ENCODE peak calls at places on chromosome 11, in nine cellular contexts. One of them, this sample, is unnamed. For H3K4me1, the result is how much of the 10 kb centered on the place peaks cover.

GRCh38 chr11:13446444-13446843 is 16.6 kb downstream of the BTBD10 start:
- DNase-seq in HCT116: no peak
- DNase-seq in lower lobe of right lung: no peak
- DNase-seq in heart left ventricle: no peak
- DNase-seq in neural progenitor cell: no peak
- DNase-seq in transverse colon: no peak
- DNase-seq in fibroblast of lung: no peak
- DNase-seq in pancreas: no peak
- DNase-seq in prostate gland: no peak
- DNase-seq in this sample: no peak

GRCh38 chr11:94576306-94576705 is 9.1 kb downstream of the PIWIL4 start:
- DNase-seq in HCT116: no peak
- DNase-seq in lower lobe of right lung: no peak
- DNase-seq in heart left ventricle: no peak
- DNase-seq in neural progenitor cell: no peak
- DNase-seq in transverse colon: no peak
- DNase-seq in fibroblast of lung: no peak
- DNase-seq in pancreas: no peak
- DNase-seq in prostate gland: no peak
- DNase-seq in this sample: no peak

GRCh38 chr11:72573380-72573949 is 100.8 kb downstream of the PDE2A start:
- DNase-seq in HCT116: peak
- DNase-seq in lower lobe of right lung: no peak
- DNase-seq in heart left ventricle: no peak
- DNase-seq in neural progenitor cell: peak
- DNase-seq in transverse colon: peak
- DNase-seq in fibroblast of lung: peak
- DNase-seq in pancreas: no peak
- DNase-seq in prostate gland: no peak
- DNase-seq in this sample: no peak

GRCh38 chr11:1038921-1039320 is 2.4 kb upstream of the MUC6 start:
- DNase-seq in HCT116: no peak
- DNase-seq in lower lobe of right lung: no peak
- DNase-seq in heart left ventricle: no peak
- DNase-seq in neural progenitor cell: no peak
- DNase-seq in transverse colon: no peak
- DNase-seq in fibroblast of lung: no peak
- DNase-seq in pancreas: no peak
- DNase-seq in prostate gland: no peak
- DNase-seq in this sample: no peak

GRCh38 chr11:112366777-112367176 is 106.1 kb upstream of the PLET1 start:
- DNase-seq in HCT116: no peak
- DNase-seq in lower lobe of right lung: no peak
- DNase-seq in heart left ventricle: no peak
- DNase-seq in neural progenitor cell: no peak
- DNase-seq in transverse colon: no peak
- DNase-seq in fibroblast of lung: peak
- DNase-seq in pancreas: no peak
- DNase-seq in prostate gland: no peak
- DNase-seq in this sample: no peak

GRCh38 chr11:23006730-23007129 is 146.5 kb upstream of the CCDC179 start:
- DNase-seq in HCT116: no peak
- DNase-seq in lower lobe of right lung: no peak
- DNase-seq in heart left ventricle: no peak
- DNase-seq in neural progenitor cell: no peak
- DNase-seq in transverse colon: no peak
- DNase-seq in fibroblast of lung: peak
- DNase-seq in pancreas: no peak
- DNase-seq in prostate gland: no peak
- DNase-seq in this sample: no peak

GRCh38 chr11:119722281-119722794 is 6.7 kb downstream of the NECTIN1 start:
- DNase-seq in HCT116: no peak
- DNase-seq in lower lobe of right lung: no peak
- DNase-seq in heart left ventricle: no peak
- DNase-seq in neural progenitor cell: no peak
- DNase-seq in transverse colon: peak
- DNase-seq in fibroblast of lung: no peak
- DNase-seq in pancreas: peak
- DNase-seq in prostate gland: no peak
- DNase-seq in this sample: no peak

GRCh38 chr11:65430406-65431217 is 8.0 kb downstream of the NEAT1 start:
- DNase-seq in HCT116: no peak
- DNase-seq in lower lobe of right lung: no peak
- DNase-seq in heart left ventricle: peak
- DNase-seq in neural progenitor cell: no peak
- DNase-seq in transverse colon: peak
- DNase-seq in fibroblast of lung: peak
- DNase-seq in pancreas: no peak
- DNase-seq in prostate gland: peak
- DNase-seq in this sample: peak

GRCh38 chr11:119783466-119784400 is 54.7 kb upstream of the NECTIN1 start:
- DNase-seq in HCT116: no peak
- DNase-seq in lower lobe of right lung: peak
- DNase-seq in heart left ventricle: no peak
- DNase-seq in neural progenitor cell: no peak
- DNase-seq in transverse colon: no peak
- DNase-seq in fibroblast of lung: no peak
- DNase-seq in pancreas: no peak
- DNase-seq in prostate gland: no peak
- DNase-seq in this sample: no peak

GRCh38 chr11:19977941-19978340 is 182.3 kb downstream of the DBX1 start:
- DNase-seq in HCT116: no peak
- DNase-seq in lower lobe of right lung: no peak
- DNase-seq in heart left ventricle: no peak
- DNase-seq in neural progenitor cell: no peak
- DNase-seq in transverse colon: no peak
- DNase-seq in fibroblast of lung: no peak
- DNase-seq in pancreas: no peak
- DNase-seq in prostate gland: no peak
- DNase-seq in this sample: peak

GRCh38 chr11:39374963-39375698 is 2084.3 kb downstream of the LRRC4C start:
- DNase-seq in HCT116: peak
- DNase-seq in lower lobe of right lung: no peak
- DNase-seq in heart left ventricle: no peak
- DNase-seq in neural progenitor cell: peak
- DNase-seq in transverse colon: no peak
- DNase-seq in fibroblast of lung: peak
- DNase-seq in pancreas: no peak
- DNase-seq in prostate gland: no peak
- DNase-seq in this sample: no peak

GRCh38 chr11:20110908-20111669 is 49.2 kb downstream of the DBX1 start:
- DNase-seq in HCT116: peak
- DNase-seq in lower lobe of right lung: no peak
- DNase-seq in heart left ventricle: no peak
- DNase-seq in neural progenitor cell: peak
- DNase-seq in transverse colon: peak
- DNase-seq in fibroblast of lung: peak
- DNase-seq in pancreas: peak
- DNase-seq in prostate gland: peak
- DNase-seq in this sample: no peak

GRCh38 chr11:83162377-83162776 is 5.4 kb downstream of the PCF11 start:
- DNase-seq in HCT116: no peak
- DNase-seq in lower lobe of right lung: no peak
- DNase-seq in heart left ventricle: no peak
- DNase-seq in neural progenitor cell: no peak
- DNase-seq in transverse colon: no peak
- DNase-seq in fibroblast of lung: peak
- DNase-seq in pancreas: no peak
- DNase-seq in prostate gland: no peak
- DNase-seq in this sample: no peak

GRCh38 chr11:294795-295194 is 4.5 kb downstream of the IFITM5 start:
- DNase-seq in HCT116: no peak
- DNase-seq in lower lobe of right lung: no peak
- DNase-seq in heart left ventricle: peak
- DNase-seq in neural progenitor cell: no peak
- DNase-seq in transverse colon: no peak
- DNase-seq in fibroblast of lung: no peak
- DNase-seq in pancreas: peak
- DNase-seq in prostate gland: no peak
- DNase-seq in this sample: peak

GRCh38 chr11:113722221-113722620 is 16.1 kb upstream of the TMPRSS5 start:
- DNase-seq in HCT116: no peak
- DNase-seq in lower lobe of right lung: no peak
- DNase-seq in heart left ventricle: no peak
- DNase-seq in neural progenitor cell: no peak
- DNase-seq in transverse colon: no peak
- DNase-seq in fibroblast of lung: no peak
- DNase-seq in pancreas: no peak
- DNase-seq in prostate gland: no peak
- DNase-seq in this sample: no peak

GRCh38 chr11:125947419-125948277 is 1.8 kb downstream of the VSIG10L2 start:
- DNase-seq in HCT116: no peak
- DNase-seq in lower lobe of right lung: no peak
- DNase-seq in heart left ventricle: peak
- DNase-seq in neural progenitor cell: no peak
- DNase-seq in transverse colon: no peak
- DNase-seq in fibroblast of lung: no peak
- DNase-seq in pancreas: no peak
- DNase-seq in prostate gland: no peak
- DNase-seq in this sample: peak

GRCh38 chr11:33160147-33160546 is 1.1 kb downstream of the CSTF3 start:
- DNase-seq in HCT116: no peak
- DNase-seq in lower lobe of right lung: no peak
- DNase-seq in heart left ventricle: no peak
- DNase-seq in neural progenitor cell: peak
- DNase-seq in transverse colon: no peak
- DNase-seq in fibroblast of lung: peak
- DNase-seq in pancreas: no peak
- DNase-seq in prostate gland: no peak
- DNase-seq in this sample: no peak

GRCh38 chr11:117143390-117143789 is 697 bp upstream of the PAFAH1B2 start:
- DNase-seq in HCT116: no peak
- DNase-seq in lower lobe of right lung: peak
- DNase-seq in heart left ventricle: peak
- DNase-seq in neural progenitor cell: peak
- DNase-seq in transverse colon: peak
- DNase-seq in fibroblast of lung: peak
- DNase-seq in pancreas: peak
- DNase-seq in prostate gland: peak
- DNase-seq in this sample: peak

GRCh38 chr11:117143871-117144476 is at the start of gene PAFAH1B2:
- DNase-seq in HCT116: peak
- DNase-seq in lower lobe of right lung: peak
- DNase-seq in heart left ventricle: peak
- DNase-seq in neural progenitor cell: peak
- DNase-seq in transverse colon: peak
- DNase-seq in fibroblast of lung: peak
- DNase-seq in pancreas: peak
- DNase-seq in prostate gland: peak
- DNase-seq in this sample: peak

GRCh38 chr11:117144477-117145392 is 648 bp downstream of the PAFAH1B2 start:
- DNase-seq in HCT116: no peak
- DNase-seq in lower lobe of right lung: peak
- DNase-seq in heart left ventricle: peak
- DNase-seq in neural progenitor cell: peak
- DNase-seq in transverse colon: peak
- DNase-seq in fibroblast of lung: peak
- DNase-seq in pancreas: peak
- DNase-seq in prostate gland: peak
- DNase-seq in this sample: peak

GRCh38 chr11:117145393-117145761 is 1.3 kb downstream of the PAFAH1B2 start:
- DNase-seq in HCT116: no peak
- DNase-seq in lower lobe of right lung: no peak
- DNase-seq in heart left ventricle: no peak
- DNase-seq in neural progenitor cell: peak
- DNase-seq in transverse colon: peak
- DNase-seq in fibroblast of lung: peak
- DNase-seq in pancreas: no peak
- DNase-seq in prostate gland: peak
- DNase-seq in this sample: no peak

GRCh38 chr11:117146521-117146920 is 2.4 kb downstream of the PAFAH1B2 start:
- DNase-seq in HCT116: no peak
- DNase-seq in lower lobe of right lung: no peak
- DNase-seq in heart left ventricle: no peak
- DNase-seq in neural progenitor cell: no peak
- DNase-seq in transverse colon: no peak
- DNase-seq in fibroblast of lung: peak
- DNase-seq in pancreas: no peak
- DNase-seq in prostate gland: no peak
- DNase-seq in this sample: no peak
- H3K27ac ChIP-seq in HCT116: no peak
- H3K27ac ChIP-seq in lower lobe of right lung: no peak
- H3K27ac ChIP-seq in heart left ventricle: peak
- H3K27ac ChIP-seq in neural progenitor cell: peak
- H3K27ac ChIP-seq in transverse colon: peak
- H3K27ac ChIP-seq in fibroblast of lung: peak
- H3K27ac ChIP-seq in pancreas: no peak
- H3K27ac ChIP-seq in prostate gland: no peak
- H3K27ac ChIP-seq in this sample: peak

GRCh38 chr11:2266586-2267305 is 3.6 kb downstream of the ASCL2 start:
- DNase-seq in HCT116: no peak
- DNase-seq in lower lobe of right lung: no peak
- DNase-seq in heart left ventricle: no peak
- DNase-seq in neural progenitor cell: no peak
- DNase-seq in transverse colon: no peak
- DNase-seq in fibroblast of lung: no peak
- DNase-seq in pancreas: no peak
- DNase-seq in prostate gland: no peak
- DNase-seq in this sample: no peak
- H3K4me1 ChIP-seq in HCT116: under half
- H3K4me1 ChIP-seq in lower lobe of right lung: under half
- H3K4me1 ChIP-seq in heart left ventricle: under half
- H3K4me1 ChIP-seq in neural progenitor cell: under half
- H3K4me1 ChIP-seq in transverse colon: under half
- H3K4me1 ChIP-seq in fibroblast of lung: under half
- H3K4me1 ChIP-seq in pancreas: under half
- H3K4me1 ChIP-seq in prostate gland: under half
- H3K4me1 ChIP-seq in this sample: under half

GRCh38 chr11:118592616-118593367 is 14.6 kb upstream of the PHLDB1 start:
- DNase-seq in HCT116: no peak
- DNase-seq in lower lobe of right lung: no peak
- DNase-seq in heart left ventricle: no peak
- DNase-seq in neural progenitor cell: no peak
- DNase-seq in transverse colon: no peak
- DNase-seq in fibroblast of lung: no peak
- DNase-seq in pancreas: no peak
- DNase-seq in prostate gland: no peak
- DNase-seq in this sample: no peak
- H3K27ac ChIP-seq in HCT116: no peak
- H3K27ac ChIP-seq in lower lobe of right lung: no peak
- H3K27ac ChIP-seq in heart left ventricle: peak
- H3K27ac ChIP-seq in neural progenitor cell: no peak
- H3K27ac ChIP-seq in transverse colon: peak
- H3K27ac ChIP-seq in fibroblast of lung: no peak
- H3K27ac ChIP-seq in pancreas: no peak
- H3K27ac ChIP-seq in prostate gland: peak
- H3K27ac ChIP-seq in this sample: peak

GRCh38 chr11:85835263-85835662 is 19.9 kb upstream of the CCDC83 start:
- DNase-seq in HCT116: no peak
- DNase-seq in lower lobe of right lung: no peak
- DNase-seq in heart left ventricle: no peak
- DNase-seq in neural progenitor cell: no peak
- DNase-seq in transverse colon: no peak
- DNase-seq in fibroblast of lung: no peak
- DNase-seq in pancreas: no peak
- DNase-seq in prostate gland: no peak
- DNase-seq in this sample: no peak

GRCh38 chr11:85831050-85831449 is 20.1 kb upstream of the SYTL2 start:
- DNase-seq in HCT116: no peak
- DNase-seq in lower lobe of right lung: no peak
- DNase-seq in heart left ventricle: no peak
- DNase-seq in neural progenitor cell: no peak
- DNase-seq in transverse colon: no peak
- DNase-seq in fibroblast of lung: no peak
- DNase-seq in pancreas: no peak
- DNase-seq in prostate gland: no peak
- DNase-seq in this sample: no peak

GRCh38 chr11:85835729-85836128 is 19.5 kb upstream of the CCDC83 start:
- DNase-seq in HCT116: no peak
- DNase-seq in lower lobe of right lung: no peak
- DNase-seq in heart left ventricle: no peak
- DNase-seq in neural progenitor cell: no peak
- DNase-seq in transverse colon: no peak
- DNase-seq in fibroblast of lung: no peak
- DNase-seq in pancreas: no peak
- DNase-seq in prostate gland: no peak
- DNase-seq in this sample: no peak
- H3K4me1 ChIP-seq in HCT116: under half
- H3K4me1 ChIP-seq in lower lobe of right lung: under half
- H3K4me1 ChIP-seq in heart left ventricle: under half
- H3K4me1 ChIP-seq in neural progenitor cell: under half
- H3K4me1 ChIP-seq in transverse colon: under half
- H3K4me1 ChIP-seq in fibroblast of lung: under half
- H3K4me1 ChIP-seq in pancreas: under half
- H3K4me1 ChIP-seq in prostate gland: under half
- H3K4me1 ChIP-seq in this sample: under half

This sample was measured in sigmoid colon.